ENCODE peak calls at places on chromosomes 13 and 19, in eight cellular contexts. F is GM23338, K is progenitor cell of endocrine pancreas, Z is RWPE1, R is mesothelial cell of epicardium, V is neural crest cell, A is choroid plexus epithelial cell, P is fibroblast of lung. W is an unnamed sample.

GRCh38 chr13:112448621-112449544 is 72.7 kb downstream of the SPACA7 start:
- DNase-seq in A (no peak), K (no peak), Z (no peak), F (no peak), P (no peak), R (no peak), V (no peak), W (no peak)

GRCh38 chr19:15187026-15188007 is 13.5 kb downstream of the NOTCH3 start:
- DNase-seq in V (no peak), F (peak), Z (no peak), A (no peak), R (no peak), K (no peak), P (no peak), W (no peak)

GRCh38 chr19:10747271-10747670 is 29.4 kb downstream of the DNM2 start:
- DNase-seq in R (no peak), V (no peak), A (no peak), F (no peak), Z (peak), P (no peak), K (no peak), W (no peak)

GRCh38 chr13:100611678-100612492 is 23.3 kb upstream of the GGACT start:
- DNase-seq in Z (no peak), V (no peak), K (no peak), P (no peak), F (no peak), A (no peak), R (no peak), W (no peak)

GRCh38 chr19:41430907-41431306 is 3.7 kb upstream of the B3GNT8 start:
- DNase-seq in R (no peak), K (no peak), P (no peak), F (no peak), A (no peak), Z (no peak), V (no peak), W (no peak)

GRCh38 chr19:46394398-46394797 is 19.0 kb downstream of the CCDC8 start:
- DNase-seq in P (no peak), V (no peak), A (no peak), K (no peak), R (no peak), Z (no peak), F (no peak), W (no peak)

GRCh38 chr13:24355103-24355502 is 45.7 kb downstream of the C1QTNF9 start:
- DNase-seq in R (no peak), K (no peak), V (no peak), P (no peak), F (no peak), A (no peak), Z (no peak), W (no peak)

GRCh38 chr19:49637865-49638350 is 2.0 kb downstream of the RRAS start:
- DNase-seq in R (peak), K (no peak), V (no peak), A (peak), P (peak), F (peak), Z (peak), W (peak)

GRCh38 chr19:13154911-13155471 is 4.8 kb downstream of the IER2 start:
- DNase-seq in R (peak), K (peak), V (peak), F (peak), P (peak), A (peak), Z (peak), W (peak)

GRCh38 chr13:63636231-63636993 is 2220.8 kb upstream of the PCDH20 start:
- DNase-seq in R (no peak), V (no peak), Z (peak), F (peak), P (peak), A (peak), K (no peak), W (no peak)

GRCh38 chr19:4499318-4499717 is 19.0 kb downstream of the PLIN4 start:
- DNase-seq in V (no peak), A (no peak), R (no peak), F (no peak), P (no peak), K (no peak), Z (no peak), W (no peak)

GRCh38 chr19:44757057-44757734 is 8.7 kb downstream of the BCL3 start:
- DNase-seq in A (peak), Z (no peak), F (peak), R (peak), V (peak), P (peak), K (peak), W (peak)

GRCh38 chr19:35045667-35046300 is 4.3 kb downstream of the HPN start:
- DNase-seq in K (no peak), Z (peak), F (peak), R (no peak), V (no peak), P (peak), A (peak), W (no peak)

GRCh38 chr19:38729653-38730469 is 14.4 kb downstream of the CAPN12 start:
- DNase-seq in V (peak), A (peak), P (peak), Z (no peak), R (peak), K (peak), F (peak), W (peak)

GRCh38 chr13:93080166-93080565 is 146.4 kb upstream of the GPC6 start:
- DNase-seq in V (no peak), A (no peak), Z (no peak), K (no peak), P (no peak), R (no peak), F (no peak), W (no peak)

GRCh38 chr13:46496086-46496485 is 56.9 kb upstream of the LRCH1 start:
- DNase-seq in F (no peak), P (no peak), R (no peak), K (no peak), Z (no peak), V (no peak), A (no peak), W (no peak)

GRCh38 chr19:33194527-33194883 is 375 bp downstream of the LRP3 start:
- DNase-seq in F (peak), R (peak), Z (no peak), A (no peak), V (no peak), K (no peak), P (no peak), W (peak)

GRCh38 chr19:33193864-33194362 is at the start of gene LRP3:
- DNase-seq in P (peak), A (peak), V (peak), F (peak), K (peak), Z (no peak), R (peak), W (peak)

GRCh38 chr19:33191501-33191900 is 2.6 kb upstream of the LRP3 start:
- DNase-seq in V (no peak), P (no peak), K (no peak), F (no peak), A (no peak), R (no peak), Z (no peak), W (peak)

GRCh38 chr19:33193269-33193863 is 764 bp upstream of the LRP3 start:
- DNase-seq in A (no peak), K (no peak), F (no peak), R (no peak), P (no peak), Z (no peak), V (no peak), W (peak)

GRCh38 chr19:33192010-33192409 is 2.1 kb upstream of the LRP3 start:
- DNase-seq in P (no peak), A (no peak), R (no peak), Z (no peak), V (no peak), F (peak), K (no peak), W (peak)
- TF ChIP-seq CTCF in P (no peak), A (peak), R (no peak), Z (no peak), V (peak), F (peak), K (peak), W (no peak)

DNA sequence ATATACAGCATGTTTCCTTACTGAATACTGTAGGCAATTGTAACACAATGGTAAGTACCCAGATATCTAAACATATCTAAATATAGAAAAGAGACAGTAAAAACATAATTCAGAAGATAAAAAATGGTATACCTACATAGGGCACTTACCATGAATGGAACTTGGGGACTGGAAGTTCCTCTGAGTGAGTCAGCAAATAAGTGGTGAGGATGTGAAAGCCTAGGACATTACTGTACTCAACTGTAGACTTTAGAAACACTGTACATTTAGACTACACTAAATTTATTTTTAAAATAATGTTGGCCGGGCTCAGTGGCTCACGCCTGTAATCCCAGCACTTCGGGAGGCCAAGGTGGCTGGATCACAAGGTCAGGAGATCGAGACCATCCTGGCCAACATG is 25.9 kb upstream of the SLC7A1 start:
- DNase-seq in Z (no peak), F (no peak), A (peak), P (no peak), V (no peak), R (no peak), K (no peak), W (no peak)
- TF ChIP-seq CTCF in Z (no peak), F (no peak), A (no peak), P (no peak), V (no peak), R (no peak), K (no peak), W (no peak)

GRCh38 chr19:16383584-16384161 is 59.0 kb downstream of the KLF2 start:
- DNase-seq in Z (no peak), P (no peak), R (no peak), V (no peak), A (no peak), K (no peak), F (no peak), W (no peak)
- TF ChIP-seq CTCF in Z (peak), P (no peak), R (no peak), V (no peak), A (no peak), K (no peak), F (no peak), W (no peak)

GRCh38 chr13:51465124-51465523 is 12.3 kb upstream of the INTS6 start:
- DNase-seq in V (no peak), Z (no peak), K (no peak), P (no peak), R (no peak), F (no peak), A (no peak), W (no peak)

GRCh38 chr13:51469790-51470189 is 17.0 kb upstream of the INTS6 start:
- DNase-seq in Z (no peak), P (no peak), A (no peak), R (no peak), V (no peak), F (no peak), K (no peak), W (no peak)

DNA sequence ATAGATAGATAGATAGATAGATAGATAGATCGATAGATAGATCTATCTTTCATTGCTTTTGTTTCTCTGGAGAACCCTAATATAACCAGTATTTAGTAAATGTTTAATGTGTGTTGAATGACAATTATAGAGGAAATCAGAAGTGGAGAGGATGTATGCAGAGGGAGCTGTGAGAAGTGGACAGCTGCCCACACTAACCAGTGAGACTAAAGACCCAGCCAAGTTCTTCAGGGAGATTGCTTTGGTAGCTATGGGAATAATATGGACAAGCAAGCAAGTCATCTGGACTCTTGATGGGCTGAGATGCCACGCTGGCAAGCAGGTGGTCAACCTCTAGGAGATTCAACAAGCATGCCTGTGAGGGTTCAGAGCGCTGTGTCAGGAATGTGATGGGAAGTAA is 14.9 kb upstream of the INTS6 start:
- DNase-seq in F (no peak), Z (no peak), R (no peak), V (no peak), P (no peak), K (no peak), A (no peak), W (no peak)
- TF ChIP-seq CTCF in F (no peak), Z (no peak), R (no peak), V (no peak), P (no peak), K (no peak), A (no peak), W (no peak)

DNA sequence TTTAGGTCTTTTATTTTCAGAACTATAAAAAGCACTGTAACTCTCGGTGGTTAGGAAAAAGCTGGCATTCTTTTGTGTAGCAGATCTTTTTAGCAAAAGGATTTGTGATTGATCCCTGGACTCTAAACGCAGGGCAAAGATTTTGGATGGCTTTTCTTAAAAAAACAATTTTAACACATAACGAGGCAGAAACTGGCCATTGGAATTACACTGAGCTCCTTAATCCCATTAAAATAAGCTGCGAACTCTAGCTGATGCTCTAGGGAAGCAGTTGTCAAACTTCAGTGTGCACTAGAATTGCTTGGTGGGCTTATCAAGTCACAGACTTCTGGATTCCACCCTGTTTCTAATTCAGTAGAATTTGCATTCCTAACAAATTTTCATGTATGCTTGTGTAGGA is 33.8 kb upstream of the NDFIP2 start:
- DNase-seq in Z (no peak), P (no peak), K (no peak), F (no peak), A (no peak), R (no peak), V (no peak), W (no peak)
- TF ChIP-seq CTCF in Z (no peak), P (no peak), K (no peak), F (no peak), A (no peak), R (no peak), V (no peak), W (no peak)

GRCh38 chr13:31827707-31828106 is 88.4 kb downstream of the RXFP2 start:
- DNase-seq in A (no peak), Z (no peak), P (no peak), V (no peak), F (no peak), K (no peak), R (no peak), W (no peak)

GRCh38 chr13:31824705-31825512 is 85.6 kb downstream of the RXFP2 start:
- DNase-seq in A (peak), V (no peak), K (no peak), F (no peak), R (no peak), P (peak), Z (no peak), W (no peak)
- TF ChIP-seq CTCF in A (peak), V (peak), K (peak), F (peak), R (no peak), P (peak), Z (no peak), W (peak)